ENCODE peak calls at places on chromosomes 5 and 9, in four cellular contexts. One of them, this sample, is unnamed.

GRCh38 chr5:132136906-132137305 is 63.3 kb downstream of the CSF2 start:
- DNase-seq in GM23248: peak
- DNase-seq in neuronal stem cell: no peak
- DNase-seq in mesenchymal stem cell: no peak
- DNase-seq in this sample: peak

GRCh38 chr5:172543484-172544298 is 89.4 kb upstream of the SH3PXD2B start:
- DNase-seq in GM23248: no peak
- DNase-seq in neuronal stem cell: no peak
- DNase-seq in mesenchymal stem cell: no peak
- DNase-seq in this sample: no peak

GRCh38 chr9:37995348-37995737 is 73.7 kb downstream of the SHB start:
- DNase-seq in GM23248: no peak
- DNase-seq in neuronal stem cell: no peak
- DNase-seq in mesenchymal stem cell: no peak
- DNase-seq in this sample: no peak

GRCh38 chr5:14322437-14323187 is 179.5 kb downstream of the TRIO start:
- DNase-seq in GM23248: peak
- DNase-seq in neuronal stem cell: no peak
- DNase-seq in mesenchymal stem cell: no peak
- DNase-seq in this sample: no peak

GRCh38 chr5:43482490-43483064 is 1.1 kb downstream of the TMEM267 start:
- DNase-seq in GM23248: peak
- DNase-seq in neuronal stem cell: no peak
- DNase-seq in mesenchymal stem cell: no peak
- DNase-seq in this sample: peak

GRCh38 chr9:134189167-134189474 is 24.8 kb upstream of the RNU6ATAC start:
- DNase-seq in GM23248: no peak
- DNase-seq in neuronal stem cell: no peak
- DNase-seq in mesenchymal stem cell: peak
- DNase-seq in this sample: no peak

GRCh38 chr9:6955251-6955921 is 197.6 kb downstream of the KDM4C start:
- DNase-seq in GM23248: peak
- DNase-seq in neuronal stem cell: peak
- DNase-seq in mesenchymal stem cell: peak
- DNase-seq in this sample: peak

GRCh38 chr9:72443855-72444254 is 77.6 kb upstream of the TMC1 start:
- DNase-seq in GM23248: no peak
- DNase-seq in neuronal stem cell: no peak
- DNase-seq in mesenchymal stem cell: peak
- DNase-seq in this sample: no peak

GRCh38 chr5:158463971-158464370 is 605.0 kb upstream of the CLINT1 start:
- DNase-seq in GM23248: peak
- DNase-seq in neuronal stem cell: no peak
- DNase-seq in mesenchymal stem cell: no peak
- DNase-seq in this sample: no peak

GRCh38 chr5:57394421-57395210 is 88.0 kb downstream of the ACTBL2 start:
- DNase-seq in GM23248: no peak
- DNase-seq in neuronal stem cell: no peak
- DNase-seq in mesenchymal stem cell: no peak
- DNase-seq in this sample: no peak

GRCh38 chr9:37417857-37418618 is 4.5 kb upstream of the GRHPR start:
- DNase-seq in GM23248: no peak
- DNase-seq in neuronal stem cell: no peak
- DNase-seq in mesenchymal stem cell: no peak
- DNase-seq in this sample: no peak

GRCh38 chr5:124519396-124519795 is 227.0 kb downstream of the ZNF608 start:
- DNase-seq in GM23248: peak
- DNase-seq in neuronal stem cell: no peak
- DNase-seq in mesenchymal stem cell: peak
- DNase-seq in this sample: peak

GRCh38 chr9:10706788-10707187 is 94.0 kb upstream of the PTPRD start:
- DNase-seq in GM23248: no peak
- DNase-seq in neuronal stem cell: no peak
- DNase-seq in mesenchymal stem cell: no peak
- DNase-seq in this sample: no peak
- H2AFZ ChIP-seq in GM23248: no peak
- H2AFZ ChIP-seq in neuronal stem cell: no peak
- H2AFZ ChIP-seq in mesenchymal stem cell: no peak
- H2AFZ ChIP-seq in this sample: no peak

GRCh38 chr9:33354651-33355211 is 47.6 kb downstream of the AQP7 start:
- DNase-seq in GM23248: peak
- DNase-seq in neuronal stem cell: no peak
- DNase-seq in mesenchymal stem cell: peak
- DNase-seq in this sample: peak
- H3K27ac ChIP-seq in GM23248: no peak
- H3K27ac ChIP-seq in neuronal stem cell: no peak
- H3K27ac ChIP-seq in mesenchymal stem cell: no peak
- H3K27ac ChIP-seq in this sample: no peak

GRCh38 chr5:1338196-1338490 is 6.8 kb downstream of the CLPTM1L start:
- DNase-seq in GM23248: no peak
- DNase-seq in neuronal stem cell: no peak
- DNase-seq in mesenchymal stem cell: no peak
- DNase-seq in this sample: no peak

GRCh38 chr5:1336106-1336561 is 8.8 kb downstream of the CLPTM1L start:
- DNase-seq in GM23248: no peak
- DNase-seq in neuronal stem cell: no peak
- DNase-seq in mesenchymal stem cell: no peak
- DNase-seq in this sample: no peak

GRCh38 chr5:1338518-1339070 is 6.3 kb downstream of the CLPTM1L start:
- DNase-seq in GM23248: no peak
- DNase-seq in neuronal stem cell: no peak
- DNase-seq in mesenchymal stem cell: no peak
- DNase-seq in this sample: no peak

GRCh38 chr5:1336749-1337489 is 8.0 kb downstream of the CLPTM1L start:
- DNase-seq in GM23248: no peak
- DNase-seq in neuronal stem cell: no peak
- DNase-seq in mesenchymal stem cell: no peak
- DNase-seq in this sample: no peak

GRCh38 chr5:1337490-1338195 is 7.3 kb downstream of the CLPTM1L start:
- DNase-seq in GM23248: no peak
- DNase-seq in neuronal stem cell: no peak
- DNase-seq in mesenchymal stem cell: no peak
- DNase-seq in this sample: no peak
- H2AFZ ChIP-seq in GM23248: no peak
- H2AFZ ChIP-seq in neuronal stem cell: no peak
- H2AFZ ChIP-seq in mesenchymal stem cell: no peak
- H2AFZ ChIP-seq in this sample: no peak

DNA sequence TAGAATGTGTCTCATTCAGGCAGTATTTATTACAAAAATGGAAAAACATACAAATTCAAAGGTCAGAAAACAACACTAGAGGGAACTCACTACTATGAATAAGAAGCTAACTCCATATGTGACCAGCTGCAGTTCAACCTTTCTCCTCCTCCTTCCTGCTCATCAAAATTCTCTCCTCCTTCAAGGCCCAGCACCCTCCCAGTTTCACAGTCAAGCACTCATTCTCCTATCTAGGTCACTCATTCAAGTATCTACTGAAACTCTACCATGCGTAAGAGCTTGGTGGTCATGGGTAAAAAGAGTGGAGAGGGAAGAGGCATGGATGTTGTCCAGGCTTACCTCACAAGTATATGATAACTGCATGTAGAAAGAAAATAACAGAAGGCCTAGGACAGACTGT is 27.6 kb downstream of the ECPAS start:
- DNase-seq in GM23248: peak
- DNase-seq in neuronal stem cell: no peak
- DNase-seq in mesenchymal stem cell: no peak
- DNase-seq in this sample: peak
- H3K27ac ChIP-seq in GM23248: no peak
- H3K27ac ChIP-seq in neuronal stem cell: no peak
- H3K27ac ChIP-seq in mesenchymal stem cell: no peak
- H3K27ac ChIP-seq in this sample: no peak